ENCODE peak calls at places on chromosomes 5 and 9, in six cellular contexts. One of them, this sample, is unnamed.

GRCh38 chr5:35815089-35815936 is 41.4 kb upstream of the IL7R start:
- DNase-seq in HCT116: peak
- DNase-seq in neural progenitor cell: peak
- DNase-seq in DND-41: peak
- DNase-seq in body of pancreas: no peak
- DNase-seq in dorsolateral prefrontal cortex: no peak
- DNase-seq in this sample: no peak

GRCh38 chr5:16983022-16983639 is 47.0 kb upstream of the MYO10 start:
- DNase-seq in HCT116: no peak
- DNase-seq in body of pancreas: no peak
- DNase-seq in dorsolateral prefrontal cortex: no peak
- DNase-seq in neural progenitor cell: no peak
- DNase-seq in DND-41: no peak
- DNase-seq in this sample: no peak

GRCh38 chr5:119288364-119289047 is 67.3 kb upstream of the TNFAIP8 start:
- DNase-seq in neural progenitor cell: no peak
- DNase-seq in body of pancreas: no peak
- DNase-seq in DND-41: no peak
- DNase-seq in HCT116: no peak
- DNase-seq in dorsolateral prefrontal cortex: no peak
- DNase-seq in this sample: no peak

GRCh38 chr5:116452774-116453368 is 121.8 kb downstream of the SEMA6A start:
- DNase-seq in neural progenitor cell: no peak
- DNase-seq in dorsolateral prefrontal cortex: no peak
- DNase-seq in HCT116: no peak
- DNase-seq in body of pancreas: no peak
- DNase-seq in DND-41: no peak
- DNase-seq in this sample: no peak

GRCh38 chr5:1686066-1686802 is 113.4 kb downstream of the MRPL36 start:
- DNase-seq in body of pancreas: no peak
- DNase-seq in neural progenitor cell: no peak
- DNase-seq in HCT116: no peak
- DNase-seq in dorsolateral prefrontal cortex: no peak
- DNase-seq in DND-41: no peak
- DNase-seq in this sample: no peak

GRCh38 chr9:136342191-136343120 is 15.1 kb downstream of the GPSM1 start:
- DNase-seq in HCT116: no peak
- DNase-seq in body of pancreas: peak
- DNase-seq in neural progenitor cell: peak
- DNase-seq in DND-41: peak
- DNase-seq in dorsolateral prefrontal cortex: peak
- DNase-seq in this sample: peak

GRCh38 chr9:77977210-77977611 is 54.4 kb downstream of the GNAQ start:
- DNase-seq in body of pancreas: peak
- DNase-seq in HCT116: peak
- DNase-seq in dorsolateral prefrontal cortex: peak
- DNase-seq in DND-41: peak
- DNase-seq in neural progenitor cell: peak
- DNase-seq in this sample: peak

GRCh38 chr9:121399883-121400607 is 30.0 kb upstream of the STOM start:
- DNase-seq in neural progenitor cell: peak
- DNase-seq in body of pancreas: peak
- DNase-seq in dorsolateral prefrontal cortex: no peak
- DNase-seq in HCT116: peak
- DNase-seq in DND-41: no peak
- DNase-seq in this sample: peak

GRCh38 chr9:38360880-38361836 is 31.3 kb upstream of the ALDH1B1 start:
- DNase-seq in DND-41: no peak
- DNase-seq in body of pancreas: no peak
- DNase-seq in neural progenitor cell: peak
- DNase-seq in dorsolateral prefrontal cortex: no peak
- DNase-seq in HCT116: no peak
- DNase-seq in this sample: no peak

GRCh38 chr5:180621311-180621710 is 28.1 kb downstream of the FLT4 start:
- DNase-seq in body of pancreas: no peak
- DNase-seq in HCT116: no peak
- DNase-seq in DND-41: no peak
- DNase-seq in neural progenitor cell: no peak
- DNase-seq in dorsolateral prefrontal cortex: no peak
- DNase-seq in this sample: no peak

GRCh38 chr5:35853652-35854051 is 3.0 kb upstream of the IL7R start:
- DNase-seq in DND-41: no peak
- DNase-seq in dorsolateral prefrontal cortex: no peak
- DNase-seq in neural progenitor cell: no peak
- DNase-seq in HCT116: no peak
- DNase-seq in body of pancreas: peak
- DNase-seq in this sample: peak

GRCh38 chr5:166270712-166271111 is 2020.7 kb upstream of the WWC1 start:
- DNase-seq in DND-41: no peak
- DNase-seq in neural progenitor cell: no peak
- DNase-seq in body of pancreas: no peak
- DNase-seq in HCT116: no peak
- DNase-seq in dorsolateral prefrontal cortex: no peak
- DNase-seq in this sample: no peak

GRCh38 chr5:65946198-65946745 is 19.9 kb downstream of the ERBIN start:
- DNase-seq in neural progenitor cell: no peak
- DNase-seq in dorsolateral prefrontal cortex: no peak
- DNase-seq in body of pancreas: no peak
- DNase-seq in DND-41: no peak
- DNase-seq in HCT116: no peak
- DNase-seq in this sample: no peak

DNA sequence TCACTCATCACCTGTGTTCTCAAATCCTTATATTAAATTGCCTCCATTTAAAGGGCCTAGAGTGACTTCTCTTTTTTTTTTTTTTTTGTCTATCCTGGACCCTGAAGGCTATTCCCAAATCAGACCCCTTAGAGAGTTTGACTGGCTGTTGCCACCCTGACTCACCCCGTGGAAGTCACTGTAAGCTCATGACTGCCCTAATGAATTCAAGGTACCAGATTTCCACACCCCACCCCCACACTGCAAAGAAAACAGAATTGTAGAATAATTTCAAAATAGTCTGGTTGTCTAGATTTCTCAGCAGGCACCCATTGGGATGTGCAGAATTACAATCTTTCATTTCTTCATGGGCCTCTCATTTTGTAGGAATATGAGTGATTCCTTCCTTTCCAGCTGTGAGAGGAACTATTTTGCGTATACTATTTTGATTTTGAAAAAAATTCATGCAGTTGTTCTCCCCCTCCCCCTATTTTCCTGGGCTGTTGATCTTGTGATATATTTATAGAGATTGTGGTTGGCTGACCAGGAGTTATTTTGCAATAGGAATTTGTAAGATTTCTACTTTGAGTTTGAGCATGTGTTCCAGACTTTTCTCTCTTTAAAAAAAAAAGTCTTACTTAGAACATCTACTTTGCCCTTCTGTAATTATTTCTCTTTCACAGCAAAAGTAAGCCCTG is 79.1 kb downstream of the ZNF618 start:
- DNase-seq in dorsolateral prefrontal cortex: no peak
- DNase-seq in body of pancreas: no peak
- DNase-seq in DND-41: no peak
- DNase-seq in HCT116: no peak
- DNase-seq in neural progenitor cell: no peak
- DNase-seq in this sample: no peak
- H3K27ac ChIP-seq in dorsolateral prefrontal cortex: no peak
- H3K27ac ChIP-seq in body of pancreas: no peak
- H3K27ac ChIP-seq in DND-41: no peak
- H3K27ac ChIP-seq in HCT116: no peak
- H3K27ac ChIP-seq in neural progenitor cell: no peak
- H3K27ac ChIP-seq in this sample: no peak

GRCh38 chr9:109416135-109416706 is 81.9 kb downstream of the PTPN3 start:
- DNase-seq in dorsolateral prefrontal cortex: no peak
- DNase-seq in neural progenitor cell: no peak
- DNase-seq in DND-41: peak
- DNase-seq in HCT116: no peak
- DNase-seq in body of pancreas: no peak
- DNase-seq in this sample: no peak
- H3K27ac ChIP-seq in dorsolateral prefrontal cortex: no peak
- H3K27ac ChIP-seq in neural progenitor cell: no peak
- H3K27ac ChIP-seq in DND-41: peak
- H3K27ac ChIP-seq in HCT116: no peak
- H3K27ac ChIP-seq in body of pancreas: no peak
- H3K27ac ChIP-seq in this sample: no peak

GRCh38 chr9:96554801-96555566 is 64.7 kb downstream of the CDC14B start:
- DNase-seq in HCT116: no peak
- DNase-seq in DND-41: no peak
- DNase-seq in body of pancreas: no peak
- DNase-seq in neural progenitor cell: no peak
- DNase-seq in dorsolateral prefrontal cortex: no peak
- DNase-seq in this sample: no peak
- H3K27ac ChIP-seq in HCT116: no peak
- H3K27ac ChIP-seq in DND-41: no peak
- H3K27ac ChIP-seq in body of pancreas: no peak
- H3K27ac ChIP-seq in neural progenitor cell: no peak
- H3K27ac ChIP-seq in dorsolateral prefrontal cortex: peak
- H3K27ac ChIP-seq in this sample: no peak

DNA sequence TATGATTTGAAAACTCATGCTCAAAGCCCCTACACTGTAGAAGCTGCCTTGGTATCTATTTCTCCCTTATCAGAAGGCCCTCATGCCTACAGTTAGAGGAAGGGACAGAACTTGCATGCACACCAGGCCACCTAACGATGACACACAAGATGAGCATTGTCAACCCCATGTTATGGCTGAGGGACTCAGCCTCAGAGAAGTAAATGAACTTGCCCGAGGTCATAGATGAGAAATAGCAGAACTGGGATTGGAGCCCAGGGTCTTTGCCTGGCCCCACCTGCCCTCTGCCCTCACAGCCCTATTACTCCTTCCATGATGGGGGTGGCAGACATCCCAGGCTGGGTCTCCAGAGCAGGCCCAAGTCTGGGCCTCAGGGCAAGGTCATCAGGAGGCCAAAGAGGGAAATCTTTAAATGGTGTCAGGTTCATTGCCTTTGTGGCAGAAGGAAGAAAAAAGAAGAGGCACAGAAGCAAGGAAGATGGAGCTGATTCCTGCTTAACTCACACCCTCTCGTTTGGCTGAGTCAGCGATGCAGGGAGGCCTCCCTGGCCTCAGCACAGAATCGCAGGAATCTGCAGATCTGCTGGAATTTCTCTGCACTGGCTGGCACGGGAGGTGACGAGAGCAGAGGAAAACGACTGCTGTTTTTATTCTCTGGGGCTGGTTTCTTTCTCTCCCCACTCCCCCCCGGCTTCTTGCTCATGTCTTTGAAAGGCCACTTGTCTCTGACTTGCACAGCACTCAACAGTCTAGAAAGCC is 20.6 kb upstream of the CRB2 start:
- DNase-seq in body of pancreas: peak
- DNase-seq in HCT116: no peak
- DNase-seq in neural progenitor cell: peak
- DNase-seq in dorsolateral prefrontal cortex: no peak
- DNase-seq in DND-41: no peak
- DNase-seq in this sample: no peak
- H3K27ac ChIP-seq in body of pancreas: no peak
- H3K27ac ChIP-seq in HCT116: no peak
- H3K27ac ChIP-seq in neural progenitor cell: no peak
- H3K27ac ChIP-seq in dorsolateral prefrontal cortex: peak
- H3K27ac ChIP-seq in DND-41: no peak
- H3K27ac ChIP-seq in this sample: no peak

GRCh38 chr5:168121138-168121494 is 170.3 kb upstream of the WWC1 start:
- DNase-seq in neural progenitor cell: no peak
- DNase-seq in HCT116: no peak
- DNase-seq in dorsolateral prefrontal cortex: no peak
- DNase-seq in body of pancreas: no peak
- DNase-seq in DND-41: no peak
- DNase-seq in this sample: no peak

GRCh38 chr5:168114444-168115017 is 176.9 kb upstream of the WWC1 start:
- DNase-seq in DND-41: peak
- DNase-seq in body of pancreas: peak
- DNase-seq in dorsolateral prefrontal cortex: no peak
- DNase-seq in neural progenitor cell: peak
- DNase-seq in HCT116: peak
- DNase-seq in this sample: peak

GRCh38 chr5:168117469-168117868 is 174.0 kb upstream of the WWC1 start:
- DNase-seq in neural progenitor cell: no peak
- DNase-seq in dorsolateral prefrontal cortex: no peak
- DNase-seq in DND-41: peak
- DNase-seq in HCT116: no peak
- DNase-seq in body of pancreas: no peak
- DNase-seq in this sample: no peak

GRCh38 chr5:168120416-168121137 is 170.9 kb upstream of the WWC1 start:
- DNase-seq in DND-41: no peak
- DNase-seq in HCT116: no peak
- DNase-seq in body of pancreas: no peak
- DNase-seq in neural progenitor cell: no peak
- DNase-seq in dorsolateral prefrontal cortex: no peak
- DNase-seq in this sample: no peak

DNA sequence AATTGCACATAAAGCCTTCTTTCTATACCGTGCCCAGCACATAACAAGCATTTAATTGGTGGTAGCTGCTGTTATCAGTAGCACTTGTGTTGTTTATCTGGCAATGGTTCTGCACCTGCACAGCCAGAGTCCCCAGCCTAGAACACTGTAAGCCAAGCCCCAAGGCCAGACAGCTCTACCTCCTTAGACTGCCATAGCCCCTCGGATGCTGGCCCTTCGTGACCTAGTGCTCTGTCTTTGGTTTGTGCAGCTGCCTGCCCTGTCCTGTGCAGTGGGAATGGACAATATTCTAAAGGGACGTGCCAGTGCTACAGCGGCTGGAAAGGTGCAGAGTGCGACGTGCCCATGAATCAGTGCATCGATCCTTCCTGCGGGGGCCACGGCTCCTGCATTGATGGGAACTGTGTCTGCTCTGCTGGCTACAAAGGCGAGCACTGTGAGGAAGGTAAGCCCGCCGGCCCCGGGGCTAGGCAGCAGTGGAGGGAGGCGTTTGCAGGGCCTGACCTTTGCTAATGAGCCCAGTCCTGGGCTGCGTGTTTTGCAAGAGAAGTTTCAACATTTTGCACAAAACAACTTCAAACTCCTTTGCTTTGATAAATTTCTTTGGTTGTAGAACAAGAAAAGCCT is 173.3 kb upstream of the WWC1 start:
- DNase-seq in body of pancreas: no peak
- DNase-seq in HCT116: no peak
- DNase-seq in DND-41: no peak
- DNase-seq in dorsolateral prefrontal cortex: no peak
- DNase-seq in neural progenitor cell: peak
- DNase-seq in this sample: no peak
- H3K27ac ChIP-seq in body of pancreas: no peak
- H3K27ac ChIP-seq in HCT116: no peak
- H3K27ac ChIP-seq in DND-41: no peak
- H3K27ac ChIP-seq in dorsolateral prefrontal cortex: no peak
- H3K27ac ChIP-seq in neural progenitor cell: peak
- H3K27ac ChIP-seq in this sample: no peak

GRCh38 chr9:114401344-114401743 is 13.6 kb upstream of the AKNA start:
- DNase-seq in HCT116: no peak
- DNase-seq in body of pancreas: no peak
- DNase-seq in dorsolateral prefrontal cortex: no peak
- DNase-seq in DND-41: no peak
- DNase-seq in neural progenitor cell: no peak
- DNase-seq in this sample: no peak
- H3K27ac ChIP-seq in HCT116: no peak
- H3K27ac ChIP-seq in body of pancreas: no peak
- H3K27ac ChIP-seq in dorsolateral prefrontal cortex: no peak
- H3K27ac ChIP-seq in DND-41: no peak
- H3K27ac ChIP-seq in neural progenitor cell: no peak
- H3K27ac ChIP-seq in this sample: no peak